ENCODE peak calls at places on chromosomes 4 and X, in six cellular contexts. P is HepG2, A is heart left ventricle, C is suprapubic skin, F is transverse colon, W is ovary. S is an unnamed sample.
A peak's percentile ranks its signal among the peaks of the same experiment; 100 is the strongest.

GRCh38 chr4:85968945-85969830 is 390.7 kb downstream of the MAPK10 start:
- DNase-seq in P (peak; percentile 33), A (no peak), C (no peak), F (no peak), W (no peak), S (no peak)

GRCh38 chrX:79366888-79367749 is at the start of gene ITM2A:
- DNase-seq in P (no peak), A (peak; percentile 28), C (peak; percentile 61), F (peak; percentile 34), W (peak; percentile 65), S (peak; percentile 71)

GRCh38 chr4:76879731-76880364 is 18.1 kb downstream of the SOWAHB start:
- DNase-seq in P (no peak), A (no peak), C (no peak), F (no peak), W (no peak), S (no peak)

GRCh38 chr4:1409806-1410425 is 3.7 kb upstream of the NKX1-1 start:
- DNase-seq in P (no peak), A (no peak), C (no peak), F (no peak), W (no peak), S (no peak)

GRCh38 chrX:116749943-116750342 is 287.2 kb upstream of the CT83 start:
- DNase-seq in P (no peak), A (no peak), C (no peak), F (no peak), W (no peak), S (no peak)

GRCh38 chrX:13374364-13374763 is 54.5 kb upstream of the ATXN3L start:
- DNase-seq in P (no peak), A (no peak), C (no peak), F (no peak), W (no peak), S (no peak)

GRCh38 chrX:74383611-74384010 is 37.7 kb upstream of the SLC16A2 start:
- DNase-seq in P (peak; percentile 13), A (peak; percentile 20), C (no peak), F (peak; percentile 11), W (peak; percentile 15), S (peak; percentile 0)

GRCh38 chr4:138977525-138977924 is 38.1 kb upstream of the NOCT start:
- DNase-seq in P (peak; percentile 64), A (no peak), C (no peak), F (no peak), W (no peak), S (no peak)

GRCh38 chr4:169268951-169269781 is 1.6 kb downstream of the SH3RF1 start:
- DNase-seq in P (peak; percentile 75), A (no peak), C (no peak), F (peak; percentile 31), W (no peak), S (peak; percentile 17)

GRCh38 chr4:14196141-14196540 is 568.6 kb upstream of the BOD1L1 start:
- DNase-seq in P (no peak), A (peak; percentile 43), C (no peak), F (no peak), W (no peak), S (peak; percentile 3)

GRCh38 chrX:41730101-41730500 is 6.1 kb downstream of the GPR82 start:
- DNase-seq in P (no peak), A (no peak), C (no peak), F (no peak), W (no peak), S (no peak)

GRCh38 chr4:107856901-107857300 is 32.2 kb downstream of the SGMS2 start:
- DNase-seq in P (no peak), A (no peak), C (no peak), F (no peak), W (no peak), S (no peak)

GRCh38 chr4:32775049-32775448 is 2054.9 kb downstream of the PCDH7 start:
- DNase-seq in P (peak; percentile 59), A (no peak), C (no peak), F (no peak), W (no peak), S (no peak)

GRCh38 chr4:85376285-85376684 is 98.7 kb upstream of the ARHGAP24 start:
- DNase-seq in P (no peak), A (no peak), C (no peak), F (no peak), W (no peak), S (no peak)

GRCh38 chrX:116198810-116199209 is 28.3 kb downstream of the AGTR2 start:
- DNase-seq in P (peak; percentile 0), A (no peak), C (no peak), F (no peak), W (no peak), S (peak; percentile 0)

GRCh38 chr4:34974313-34974680 is 1270.0 kb downstream of the ARAP2 start:
- DNase-seq in P (no peak), A (no peak), C (no peak), F (no peak), W (no peak), S (no peak)

GRCh38 chrX:74015379-74016019 is 288.5 kb upstream of the ZCCHC13 start:
- DNase-seq in P (peak; percentile 46), A (peak; percentile 25), C (no peak), F (peak; percentile 63), W (peak; percentile 18), S (peak; percentile 81)

GRCh38 chrX:46317158-46317557 is 228.1 kb downstream of the ZNF674 start:
- DNase-seq in P (no peak), A (no peak), C (no peak), F (no peak), W (no peak), S (no peak)

GRCh38 chr4:30728291-30728690 is 8.1 kb downstream of the PCDH7 start:
- DNase-seq in P (no peak), A (no peak), C (no peak), F (no peak), W (no peak), S (no peak)

GRCh38 chrX:52261463-52262194 is 76.9 kb downstream of the MAGED4 start:
- DNase-seq in P (peak; percentile 63), A (peak; percentile 92), C (peak; percentile 97), F (peak; percentile 96), W (peak; percentile 98), S (peak; percentile 92)
- TF ChIP-seq POLR2A in P (no peak), A (no peak), C (no peak), F (peak; percentile 53), W (no peak), S (peak; percentile 73)

DNA sequence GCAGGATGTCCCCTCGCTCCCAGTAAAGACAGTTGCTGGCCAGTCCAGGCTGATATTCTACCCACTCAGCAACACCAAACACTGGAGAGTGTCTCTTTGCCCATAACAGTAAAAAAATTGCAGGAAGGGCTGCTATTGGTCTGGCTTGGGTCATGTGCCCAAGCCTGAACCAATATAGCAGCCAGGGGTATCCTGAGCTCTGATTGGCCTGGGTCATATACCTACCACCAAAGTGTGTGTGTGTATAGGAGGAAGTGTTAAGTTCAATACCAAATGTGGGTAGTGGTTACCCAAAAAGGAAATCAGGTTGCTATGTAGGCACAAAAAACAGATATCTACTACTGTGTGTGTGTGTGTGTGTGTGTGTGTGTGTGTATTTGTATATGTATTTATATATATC is 373.2 kb downstream of the BCOR start:
- DNase-seq in P (no peak), A (no peak), C (no peak), F (no peak), W (no peak), S (no peak)
- TF ChIP-seq POLR2A in P (no peak), A (no peak), C (no peak), F (no peak), W (no peak), S (no peak)

GRCh38 chrX:72620550-72621145 is 48.0 kb upstream of the HDAC8 start:
- DNase-seq in P (peak; percentile 2), A (peak; percentile 17), C (no peak), F (peak; percentile 26), W (peak; percentile 81), S (no peak)
- TF ChIP-seq POLR2A in P (no peak), A (no peak), C (no peak), F (no peak), W (peak; percentile 32), S (no peak)

DNA sequence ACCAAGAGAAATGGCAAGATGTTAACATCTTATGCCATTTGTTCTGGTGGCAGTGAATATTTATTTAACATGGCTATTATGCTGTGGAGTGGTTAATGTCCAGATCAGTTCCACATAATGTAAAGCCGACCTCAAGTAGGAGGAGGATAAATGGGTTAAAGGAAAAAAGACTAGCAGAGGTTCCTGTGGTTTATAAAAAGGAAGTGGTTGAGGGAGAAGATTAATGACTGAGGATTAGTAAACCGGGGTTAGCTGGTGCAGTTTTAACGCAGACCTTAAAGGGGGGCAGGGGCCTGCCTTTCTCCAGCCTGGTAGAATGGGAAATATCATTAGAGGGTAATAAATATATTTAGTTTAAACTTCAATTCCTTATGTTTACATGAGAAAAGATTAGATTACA is 124.3 kb upstream of the LIMCH1 start:
- DNase-seq in P (no peak), A (no peak), C (no peak), F (no peak), W (no peak), S (no peak)
- TF ChIP-seq POLR2A in P (no peak), A (no peak), C (no peak), F (no peak), W (no peak), S (no peak)

DNA sequence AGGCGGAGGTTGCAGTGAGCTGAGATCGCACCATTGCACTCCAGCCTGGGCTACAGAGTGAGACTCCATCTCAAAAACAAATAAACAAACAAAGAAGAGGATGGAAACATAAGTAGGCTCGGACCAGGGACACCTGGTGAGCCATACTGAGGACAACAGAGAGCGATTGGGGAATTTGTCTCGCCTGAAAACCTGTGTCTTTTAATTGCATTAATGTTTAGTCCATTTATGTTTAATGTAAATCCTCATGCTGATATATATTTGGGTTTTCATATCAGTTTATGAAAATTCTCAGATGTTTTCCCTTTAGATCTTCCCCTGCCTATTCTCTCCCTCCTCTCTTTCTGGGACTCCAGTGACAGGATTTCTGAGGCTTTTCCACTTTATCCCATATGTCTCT is 84.6 kb downstream of the EVC start:
- DNase-seq in P (no peak), A (no peak), C (no peak), F (no peak), W (no peak), S (no peak)
- TF ChIP-seq POLR2A in P (no peak), A (no peak), C (no peak), F (no peak), W (no peak), S (no peak)

GRCh38 chrX:66021758-66022741 is 17.8 kb downstream of the VSIG4 start:
- DNase-seq in P (no peak), A (no peak), C (no peak), F (no peak), W (no peak), S (no peak)
- TF ChIP-seq POLR2A in P (no peak), A (no peak), C (no peak), F (no peak), W (no peak), S (no peak)

DNA sequence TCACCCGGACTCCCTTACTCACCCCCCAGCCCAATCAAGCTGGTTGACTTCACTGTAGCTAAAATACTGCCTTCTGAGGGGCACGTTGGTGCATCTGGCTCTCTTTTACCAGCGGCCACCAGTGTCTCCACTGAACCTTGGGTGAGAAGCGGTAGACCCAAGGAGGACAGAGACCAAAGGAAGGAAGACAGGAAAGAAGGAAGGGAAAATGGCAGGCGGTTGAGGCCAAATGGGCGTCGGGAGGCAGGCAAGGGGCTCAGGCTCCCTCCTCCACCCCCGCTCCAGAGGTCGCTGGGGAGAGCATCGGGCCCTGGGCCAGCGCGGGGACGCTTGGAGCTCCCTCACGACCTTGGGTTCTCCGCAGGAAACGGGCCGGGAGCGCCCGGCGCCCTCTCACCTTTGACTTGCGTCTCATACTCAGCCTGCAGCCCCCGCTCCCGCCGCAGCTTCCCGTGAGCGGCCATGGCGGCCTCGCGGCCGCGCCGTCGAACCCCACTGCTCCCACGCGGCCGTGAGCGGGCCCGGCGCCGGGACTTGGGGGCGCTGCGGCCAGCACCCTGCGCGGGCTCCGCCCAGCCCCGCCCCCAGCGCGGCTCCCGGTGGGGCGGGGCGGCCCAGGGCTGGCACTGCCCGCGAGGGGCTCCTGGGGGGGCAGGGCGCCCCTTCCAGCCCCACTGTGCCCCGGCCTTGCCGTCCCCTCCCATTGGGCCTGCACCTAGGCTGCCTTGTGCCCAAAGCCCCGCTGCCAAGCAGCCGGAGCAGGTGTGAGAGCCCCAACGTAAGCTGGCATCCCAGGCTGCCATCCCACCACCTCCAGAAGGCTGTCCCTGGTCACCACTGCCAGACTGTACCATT is at the start of gene ARHGAP4:
- DNase-seq in P (no peak), A (no peak), C (no peak), F (no peak), W (no peak), S (peak; percentile 44)
- TF ChIP-seq POLR2A in P (peak; percentile 21), A (no peak), C (no peak), F (no peak), W (no peak), S (peak; percentile 57)

S was measured in erythroblast.